ENCODE peak calls at places on chromosomes 6 and 20, in nine cellular contexts. N, B, P, Z, S, R, F, K and O are unnamed samples.

GRCh38 chr20:47143658-47144057 is 212.8 kb downstream of the ZMYND8 start:
- DNase-seq in F (no peak), N (no peak), Z (no peak), R (no peak), K (no peak), S (no peak), B (no peak), P (no peak), O (no peak)

GRCh38 chr20:23350855-23351838 is 556 bp downstream of the NXT1 start:
- DNase-seq in Z (no peak), R (peak), S (no peak), K (peak), F (peak), N (peak), B (peak), P (peak), O (peak)

GRCh38 chr6:19983374-19983773 is 146.2 kb downstream of the ID4 start:
- DNase-seq in K (no peak), Z (no peak), R (no peak), B (no peak), P (no peak), F (no peak), N (no peak), S (no peak), O (no peak)

GRCh38 chr20:39993737-39994136 is 695.3 kb downstream of the MAFB start:
- DNase-seq in B (no peak), R (no peak), S (no peak), F (peak), P (peak), Z (no peak), K (no peak), N (no peak), O (no peak)

GRCh38 chr6:121627761-121628160 is 192.3 kb downstream of the GJA1 start:
- DNase-seq in K (no peak), S (no peak), R (no peak), N (no peak), B (no peak), P (no peak), Z (no peak), F (no peak), O (no peak)

GRCh38 chr6:83265384-83265783 is 72.2 kb downstream of the RWDD2A start:
- DNase-seq in S (no peak), F (no peak), R (peak), K (no peak), B (no peak), Z (peak), N (no peak), P (no peak), O (peak)

GRCh38 chr6:156949376-156949775 is 172.2 kb downstream of the ARID1B start:
- DNase-seq in Z (peak), K (no peak), B (no peak), N (peak), R (peak), S (peak), P (no peak), F (no peak), O (peak)

GRCh38 chr6:132084811-132085509 is 133.8 kb upstream of the CCN2 start:
- DNase-seq in S (peak), N (peak), B (no peak), P (no peak), F (no peak), Z (peak), K (no peak), R (peak), O (peak)

GRCh38 chr20:50380697-50381040 is 129.5 kb upstream of the PTPN1 start:
- DNase-seq in B (no peak), R (peak), N (peak), Z (peak), P (no peak), S (no peak), K (no peak), F (peak), O (peak)

GRCh38 chr20:378961-379336 is 1.6 kb upstream of the TRIB3 start:
- DNase-seq in N (no peak), B (no peak), R (no peak), S (no peak), P (no peak), Z (no peak), F (no peak), K (no peak), O (no peak)

GRCh38 chr6:13678255-13678983 is 33.2 kb downstream of the RANBP9 start:
- DNase-seq in K (no peak), N (no peak), B (no peak), Z (no peak), P (no peak), R (no peak), F (no peak), S (no peak), O (no peak)

GRCh38 chr6:107657755-107658461 is 166.2 kb downstream of the SCML4 start:
- DNase-seq in N (peak), B (no peak), P (peak), Z (peak), K (no peak), F (peak), R (peak), S (no peak), O (peak)

GRCh38 chr6:118869350-118869749 is 24.6 kb upstream of the ASF1A start:
- DNase-seq in Z (no peak), P (no peak), F (no peak), B (no peak), R (no peak), S (no peak), K (no peak), N (no peak), O (peak)

GRCh38 chr6:89412071-89413005 is at the start of gene RRAGD:
- DNase-seq in P (peak), B (peak), S (no peak), K (peak), Z (no peak), R (no peak), N (peak), F (peak), O (peak)

GRCh38 chr20:32893878-32894483 is 35.3 kb downstream of the EFCAB8 start:
- DNase-seq in P (no peak), F (no peak), R (peak), Z (no peak), B (no peak), K (no peak), N (peak), S (no peak), O (no peak)

GRCh38 chr6:83411731-83412130 is 19.1 kb downstream of the ME1 start:
- DNase-seq in F (no peak), S (no peak), R (no peak), Z (no peak), K (no peak), P (no peak), N (no peak), B (no peak), O (no peak)

GRCh38 chr6:134117409-134117808 is 65.0 kb upstream of the SLC2A12 start:
- DNase-seq in N (peak), Z (peak), F (no peak), P (no peak), R (peak), B (no peak), K (no peak), S (no peak), O (peak)

GRCh38 chr6:37306624-37307222 is 47.1 kb upstream of the RNF8 start:
- DNase-seq in R (no peak), F (no peak), B (no peak), P (no peak), K (no peak), S (no peak), Z (no peak), N (no peak), O (no peak)

GRCh38 chr20:49479785-49480184 is 2.7 kb downstream of the KCNB1 start:
- DNase-seq in N (no peak), B (no peak), F (no peak), Z (no peak), R (no peak), K (no peak), S (no peak), P (no peak), O (no peak)

GRCh38 chr20:44973053-44973452 is 6.7 kb downstream of the STK4 start:
- DNase-seq in Z (no peak), P (no peak), N (no peak), F (no peak), R (no peak), S (no peak), B (no peak), K (no peak), O (no peak)

GRCh38 chr20:46523696-46524328 is 10.5 kb upstream of the ZNF334 start:
- DNase-seq in K (no peak), Z (no peak), R (no peak), B (no peak), N (no peak), F (no peak), P (no peak), S (no peak), O (no peak)

GRCh38 chr20:62918830-62919229 is 7.5 kb downstream of the DIDO1 start:
- DNase-seq in K (no peak), S (no peak), Z (no peak), R (no peak), F (no peak), N (no peak), B (peak), P (no peak), O (no peak)

GRCh38 chr20:48850681-48851299 is 23.0 kb upstream of the PREX1 start:
- DNase-seq in K (no peak), N (no peak), B (no peak), S (no peak), P (no peak), R (no peak), F (no peak), Z (no peak), O (no peak)